ENCODE peak calls at places on chromosomes 7 and 10, in ten cellular contexts. W is right cardiac atrium; K is choroid plexus epithelial cell; P is hippocampal formation; D is MM.1S; A is germinal center; F is stimulated activated CD8-positive, alpha-beta memory T cell treated with anti-CD3 and anti-CD28 coated beads, Interleukin-7, amount 100 ng/mL, for 1 hour; C is AML-193; O is H9; T is skeletal muscle cell. B is an unnamed sample.

GRCh38 chr10:22427890-22428571 is 82.7 kb downstream of the SPAG6 start:
- DNase-seq in W (no peak), K (peak; percentile 72), P (no peak), D (no peak), A (no peak), F (no peak), C (no peak), O (no peak), T (peak; percentile 90), B (no peak)

GRCh38 chr7:82257118-82257695 is 186.4 kb downstream of the CACNA2D1 start:
- DNase-seq in W (no peak), K (no peak), P (peak; percentile 37), D (no peak), A (no peak), F (no peak), C (no peak), O (no peak), T (no peak), B (no peak)

GRCh38 chr7:93218997-93219827 is 7.1 kb downstream of the HEPACAM2 start:
- DNase-seq in W (no peak), K (no peak), P (no peak), D (no peak), A (no peak), F (no peak), C (no peak), O (no peak), T (no peak), B (no peak)

GRCh38 chr10:71725998-71726672 is 6.6 kb upstream of the C10orf105 start:
- DNase-seq in W (no peak), K (peak; percentile 62), P (no peak), D (peak; percentile 36), A (peak; percentile 60), F (no peak), C (no peak), O (peak; percentile 61), T (no peak), B (no peak)

GRCh38 chr10:4561301-4561700 is 264.7 kb upstream of the AKR1E2 start:
- DNase-seq in W (no peak), K (no peak), P (no peak), D (no peak), A (no peak), F (no peak), C (no peak), O (no peak), T (no peak), B (no peak)

GRCh38 chr10:77746313-77746712 is 108.7 kb upstream of the KCNMA1 start:
- DNase-seq in W (peak; percentile 17), K (peak; percentile 77), P (no peak), D (no peak), A (no peak), F (no peak), C (no peak), O (no peak), T (peak; percentile 41), B (no peak)

GRCh38 chr7:37018954-37019353 is 294.7 kb upstream of the AOAH start:
- DNase-seq in W (no peak), K (no peak), P (no peak), D (no peak), A (no peak), F (no peak), C (no peak), O (no peak), T (no peak), B (no peak)

GRCh38 chr7:50818324-50818723 is 35.6 kb upstream of the GRB10 start:
- DNase-seq in W (no peak), K (no peak), P (no peak), D (no peak), A (no peak), F (no peak), C (no peak), O (no peak), T (no peak), B (no peak)

GRCh38 chr10:108323274-108323798 is 1158.8 kb upstream of the SORCS1 start:
- DNase-seq in W (no peak), K (no peak), P (no peak), D (no peak), A (no peak), F (no peak), C (no peak), O (no peak), T (no peak), B (no peak)

GRCh38 chr7:130349911-130350782 is 5.5 kb downstream of the CPA5 start:
- DNase-seq in W (no peak), K (peak; percentile 82), P (no peak), D (no peak), A (no peak), F (no peak), C (no peak), O (no peak), T (no peak), B (no peak)

GRCh38 chr7:139777304-139777890 is 401 bp downstream of the HIPK2 start:
- DNase-seq in W (peak; percentile 64), K (no peak), P (no peak), D (peak; percentile 50), A (peak; percentile 41), F (no peak), C (no peak), O (no peak), T (no peak), B (no peak)

GRCh38 chr10:60646966-60647796 is 131.1 kb upstream of the CDK1 start:
- DNase-seq in W (no peak), K (peak; percentile 87), P (peak; percentile 56), D (peak; percentile 66), A (peak; percentile 24), F (no peak), C (peak; percentile 50), O (no peak), T (no peak), B (no peak)

GRCh38 chr10:113578766-113579165 is 25.9 kb downstream of the HABP2 start:
- DNase-seq in W (no peak), K (no peak), P (no peak), D (no peak), A (no peak), F (no peak), C (no peak), O (no peak), T (no peak), B (no peak)

GRCh38 chr7:25025218-25025671 is 45.3 kb upstream of the OSBPL3 start:
- DNase-seq in W (no peak), K (peak; percentile 93), P (no peak), D (no peak), A (no peak), F (no peak), C (no peak), O (no peak), T (peak; percentile 54), B (no peak)

GRCh38 chr7:5659584-5659983 is 121.9 kb downstream of the RNF216 start:
- DNase-seq in W (no peak), K (no peak), P (no peak), D (no peak), A (no peak), F (no peak), C (no peak), O (no peak), T (no peak), B (no peak)

GRCh38 chr10:66925896-66926719 is at the start of gene LRRTM3:
- DNase-seq in W (peak; percentile 15), K (peak; percentile 84), P (peak; percentile 93), D (peak; percentile 83), A (peak; percentile 17), F (no peak), C (no peak), O (peak; percentile 84), T (peak; percentile 41), B (no peak)

B was measured in central memory CD8-positive, alpha-beta T cell.